ENCODE peak calls at places on chromosomes 1 and 21, in ten cellular contexts. One of them, this sample, is unnamed. For H3K9me3, the result is how much of the 10 kb centered on the place peaks cover.

GRCh38 chr1:39195166-39196111 is 9.1 kb upstream of the MACF1 start:
- DNase-seq in neural progenitor cell: no peak
- DNase-seq in upper lobe of left lung: no peak
- DNase-seq in CD4-positive, CD25-positive, alpha-beta regulatory T cell: peak
- DNase-seq in endothelial cell of umbilical vein: no peak
- DNase-seq in naive thymus-derived CD4-positive, alpha-beta T cell: peak
- DNase-seq in left ventricle myocardium inferior: no peak
- DNase-seq in adrenal gland: no peak
- DNase-seq in uterus: no peak
- DNase-seq in CD4-positive, alpha-beta T cell: no peak
- DNase-seq in this sample: no peak

GRCh38 chr21:15433091-15433490 is 296.7 kb upstream of the USP25 start:
- DNase-seq in endothelial cell of umbilical vein: no peak
- DNase-seq in upper lobe of left lung: no peak
- DNase-seq in CD4-positive, CD25-positive, alpha-beta regulatory T cell: no peak
- DNase-seq in uterus: no peak
- DNase-seq in neural progenitor cell: peak
- DNase-seq in adrenal gland: no peak
- DNase-seq in left ventricle myocardium inferior: no peak
- DNase-seq in CD4-positive, alpha-beta T cell: no peak
- DNase-seq in naive thymus-derived CD4-positive, alpha-beta T cell: no peak
- DNase-seq in this sample: no peak

GRCh38 chr1:54922921-54923421 is 36.0 kb upstream of the DHCR24 start:
- DNase-seq in endothelial cell of umbilical vein: no peak
- DNase-seq in upper lobe of left lung: no peak
- DNase-seq in CD4-positive, alpha-beta T cell: no peak
- DNase-seq in adrenal gland: peak
- DNase-seq in left ventricle myocardium inferior: peak
- DNase-seq in neural progenitor cell: no peak
- DNase-seq in naive thymus-derived CD4-positive, alpha-beta T cell: no peak
- DNase-seq in uterus: no peak
- DNase-seq in CD4-positive, CD25-positive, alpha-beta regulatory T cell: no peak
- DNase-seq in this sample: peak

GRCh38 chr1:221636096-221636495 is 105.8 kb downstream of the DUSP10 start:
- DNase-seq in uterus: no peak
- DNase-seq in naive thymus-derived CD4-positive, alpha-beta T cell: no peak
- DNase-seq in neural progenitor cell: no peak
- DNase-seq in left ventricle myocardium inferior: no peak
- DNase-seq in CD4-positive, alpha-beta T cell: no peak
- DNase-seq in CD4-positive, CD25-positive, alpha-beta regulatory T cell: no peak
- DNase-seq in endothelial cell of umbilical vein: no peak
- DNase-seq in adrenal gland: no peak
- DNase-seq in upper lobe of left lung: no peak
- DNase-seq in this sample: no peak

GRCh38 chr1:97461782-97462181 is 459.1 kb downstream of the DPYD start:
- DNase-seq in neural progenitor cell: no peak
- DNase-seq in endothelial cell of umbilical vein: no peak
- DNase-seq in left ventricle myocardium inferior: no peak
- DNase-seq in naive thymus-derived CD4-positive, alpha-beta T cell: no peak
- DNase-seq in CD4-positive, alpha-beta T cell: no peak
- DNase-seq in uterus: no peak
- DNase-seq in CD4-positive, CD25-positive, alpha-beta regulatory T cell: no peak
- DNase-seq in adrenal gland: no peak
- DNase-seq in upper lobe of left lung: no peak
- DNase-seq in this sample: no peak

GRCh38 chr1:33176362-33176850 is 5.4 kb downstream of the TRIM62 start:
- DNase-seq in left ventricle myocardium inferior: no peak
- DNase-seq in upper lobe of left lung: peak
- DNase-seq in naive thymus-derived CD4-positive, alpha-beta T cell: no peak
- DNase-seq in CD4-positive, alpha-beta T cell: no peak
- DNase-seq in neural progenitor cell: no peak
- DNase-seq in adrenal gland: peak
- DNase-seq in uterus: no peak
- DNase-seq in endothelial cell of umbilical vein: no peak
- DNase-seq in CD4-positive, CD25-positive, alpha-beta regulatory T cell: no peak
- DNase-seq in this sample: no peak

GRCh38 chr21:45110873-45111624 is 36.7 kb downstream of the ADARB1 start:
- DNase-seq in endothelial cell of umbilical vein: no peak
- DNase-seq in CD4-positive, CD25-positive, alpha-beta regulatory T cell: no peak
- DNase-seq in left ventricle myocardium inferior: no peak
- DNase-seq in naive thymus-derived CD4-positive, alpha-beta T cell: no peak
- DNase-seq in CD4-positive, alpha-beta T cell: no peak
- DNase-seq in upper lobe of left lung: no peak
- DNase-seq in uterus: no peak
- DNase-seq in neural progenitor cell: no peak
- DNase-seq in adrenal gland: no peak
- DNase-seq in this sample: no peak

GRCh38 chr1:56380556-56380955 is 198.8 kb downstream of the PLPP3 start:
- DNase-seq in adrenal gland: no peak
- DNase-seq in uterus: peak
- DNase-seq in CD4-positive, CD25-positive, alpha-beta regulatory T cell: no peak
- DNase-seq in neural progenitor cell: no peak
- DNase-seq in endothelial cell of umbilical vein: no peak
- DNase-seq in upper lobe of left lung: no peak
- DNase-seq in CD4-positive, alpha-beta T cell: no peak
- DNase-seq in left ventricle myocardium inferior: no peak
- DNase-seq in naive thymus-derived CD4-positive, alpha-beta T cell: no peak
- DNase-seq in this sample: no peak

GRCh38 chr1:59686170-59686569 is 128.6 kb upstream of the HOOK1 start:
- DNase-seq in upper lobe of left lung: no peak
- DNase-seq in neural progenitor cell: no peak
- DNase-seq in naive thymus-derived CD4-positive, alpha-beta T cell: no peak
- DNase-seq in uterus: no peak
- DNase-seq in endothelial cell of umbilical vein: no peak
- DNase-seq in left ventricle myocardium inferior: no peak
- DNase-seq in CD4-positive, alpha-beta T cell: no peak
- DNase-seq in adrenal gland: no peak
- DNase-seq in CD4-positive, CD25-positive, alpha-beta regulatory T cell: no peak
- DNase-seq in this sample: no peak

GRCh38 chr1:175146535-175147213 is 45.9 kb downstream of the KIAA0040 start:
- DNase-seq in uterus: peak
- DNase-seq in naive thymus-derived CD4-positive, alpha-beta T cell: peak
- DNase-seq in upper lobe of left lung: peak
- DNase-seq in adrenal gland: peak
- DNase-seq in CD4-positive, alpha-beta T cell: peak
- DNase-seq in CD4-positive, CD25-positive, alpha-beta regulatory T cell: peak
- DNase-seq in neural progenitor cell: peak
- DNase-seq in endothelial cell of umbilical vein: peak
- DNase-seq in left ventricle myocardium inferior: peak
- DNase-seq in this sample: peak

GRCh38 chr1:57741521-57741920 is 317.7 kb upstream of the DAB1 start:
- DNase-seq in neural progenitor cell: no peak
- DNase-seq in CD4-positive, alpha-beta T cell: no peak
- DNase-seq in endothelial cell of umbilical vein: no peak
- DNase-seq in CD4-positive, CD25-positive, alpha-beta regulatory T cell: no peak
- DNase-seq in uterus: no peak
- DNase-seq in adrenal gland: no peak
- DNase-seq in naive thymus-derived CD4-positive, alpha-beta T cell: no peak
- DNase-seq in left ventricle myocardium inferior: no peak
- DNase-seq in upper lobe of left lung: no peak
- DNase-seq in this sample: no peak

GRCh38 chr1:201597551-201598230 is 58.8 kb downstream of the NAV1 start:
- DNase-seq in naive thymus-derived CD4-positive, alpha-beta T cell: no peak
- DNase-seq in CD4-positive, CD25-positive, alpha-beta regulatory T cell: no peak
- DNase-seq in CD4-positive, alpha-beta T cell: no peak
- DNase-seq in neural progenitor cell: no peak
- DNase-seq in endothelial cell of umbilical vein: peak
- DNase-seq in adrenal gland: peak
- DNase-seq in uterus: peak
- DNase-seq in upper lobe of left lung: peak
- DNase-seq in left ventricle myocardium inferior: peak
- DNase-seq in this sample: peak

GRCh38 chr1:203557958-203558760 is 64.2 kb downstream of the OPTC start:
- DNase-seq in uterus: peak
- DNase-seq in adrenal gland: peak
- DNase-seq in CD4-positive, CD25-positive, alpha-beta regulatory T cell: no peak
- DNase-seq in upper lobe of left lung: no peak
- DNase-seq in CD4-positive, alpha-beta T cell: no peak
- DNase-seq in left ventricle myocardium inferior: peak
- DNase-seq in endothelial cell of umbilical vein: peak
- DNase-seq in naive thymus-derived CD4-positive, alpha-beta T cell: no peak
- DNase-seq in neural progenitor cell: no peak
- DNase-seq in this sample: peak

GRCh38 chr21:33767236-33767635 is 124.9 kb downstream of the ITSN1 start:
- DNase-seq in uterus: no peak
- DNase-seq in naive thymus-derived CD4-positive, alpha-beta T cell: no peak
- DNase-seq in CD4-positive, alpha-beta T cell: no peak
- DNase-seq in CD4-positive, CD25-positive, alpha-beta regulatory T cell: no peak
- DNase-seq in adrenal gland: no peak
- DNase-seq in upper lobe of left lung: no peak
- DNase-seq in endothelial cell of umbilical vein: no peak
- DNase-seq in left ventricle myocardium inferior: no peak
- DNase-seq in neural progenitor cell: no peak
- DNase-seq in this sample: no peak

GRCh38 chr1:7905262-7905661 is 35.4 kb downstream of the TNFRSF9 start:
- DNase-seq in CD4-positive, alpha-beta T cell: no peak
- DNase-seq in left ventricle myocardium inferior: no peak
- DNase-seq in naive thymus-derived CD4-positive, alpha-beta T cell: no peak
- DNase-seq in CD4-positive, CD25-positive, alpha-beta regulatory T cell: no peak
- DNase-seq in adrenal gland: no peak
- DNase-seq in neural progenitor cell: no peak
- DNase-seq in upper lobe of left lung: no peak
- DNase-seq in uterus: no peak
- DNase-seq in endothelial cell of umbilical vein: no peak
- DNase-seq in this sample: no peak

GRCh38 chr1:71641013-71641412 is 560.2 kb upstream of the ZRANB2 start:
- DNase-seq in endothelial cell of umbilical vein: no peak
- DNase-seq in left ventricle myocardium inferior: no peak
- DNase-seq in uterus: no peak
- DNase-seq in CD4-positive, alpha-beta T cell: no peak
- DNase-seq in naive thymus-derived CD4-positive, alpha-beta T cell: no peak
- DNase-seq in adrenal gland: no peak
- DNase-seq in CD4-positive, CD25-positive, alpha-beta regulatory T cell: no peak
- DNase-seq in neural progenitor cell: no peak
- DNase-seq in upper lobe of left lung: no peak
- DNase-seq in this sample: no peak

DNA sequence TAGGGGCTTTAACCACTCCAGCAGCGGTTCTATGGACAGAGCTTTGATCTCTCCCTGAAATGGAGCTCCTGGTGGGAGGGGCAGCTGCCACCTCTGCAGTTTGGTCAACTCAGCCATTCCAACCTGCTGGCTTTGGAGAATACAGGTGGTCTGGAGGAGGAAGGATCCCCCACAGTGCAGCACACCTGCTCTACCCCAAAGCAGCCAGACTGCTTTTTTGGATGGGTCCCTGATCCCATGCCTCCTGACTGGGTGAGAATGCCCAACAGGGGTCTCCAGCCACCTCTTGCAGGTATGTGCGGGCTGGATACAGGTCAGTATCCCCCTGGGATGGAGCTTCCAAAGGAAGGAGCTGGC is 53.9 kb downstream of the TPTE start:
- DNase-seq in neural progenitor cell: no peak
- DNase-seq in CD4-positive, alpha-beta T cell: no peak
- DNase-seq in uterus: no peak
- DNase-seq in adrenal gland: no peak
- DNase-seq in left ventricle myocardium inferior: no peak
- DNase-seq in upper lobe of left lung: no peak
- DNase-seq in endothelial cell of umbilical vein: no peak
- DNase-seq in naive thymus-derived CD4-positive, alpha-beta T cell: no peak
- DNase-seq in CD4-positive, CD25-positive, alpha-beta regulatory T cell: no peak
- DNase-seq in this sample: no peak
- H3K9me3 ChIP-seq in neural progenitor cell: half or more
- H3K9me3 ChIP-seq in CD4-positive, alpha-beta T cell: under half
- H3K9me3 ChIP-seq in uterus: under half
- H3K9me3 ChIP-seq in adrenal gland: under half
- H3K9me3 ChIP-seq in left ventricle myocardium inferior: half or more
- H3K9me3 ChIP-seq in upper lobe of left lung: under half
- H3K9me3 ChIP-seq in endothelial cell of umbilical vein: under half
- H3K9me3 ChIP-seq in naive thymus-derived CD4-positive, alpha-beta T cell: under half
- H3K9me3 ChIP-seq in CD4-positive, CD25-positive, alpha-beta regulatory T cell: under half
- H3K9me3 ChIP-seq in this sample: under half

GRCh38 chr1:152415454-152416227 is 1.6 kb upstream of the CRNN start:
- DNase-seq in naive thymus-derived CD4-positive, alpha-beta T cell: no peak
- DNase-seq in adrenal gland: no peak
- DNase-seq in endothelial cell of umbilical vein: no peak
- DNase-seq in upper lobe of left lung: no peak
- DNase-seq in left ventricle myocardium inferior: no peak
- DNase-seq in neural progenitor cell: no peak
- DNase-seq in CD4-positive, CD25-positive, alpha-beta regulatory T cell: no peak
- DNase-seq in CD4-positive, alpha-beta T cell: no peak
- DNase-seq in uterus: no peak
- DNase-seq in this sample: no peak
- H3K9me3 ChIP-seq in naive thymus-derived CD4-positive, alpha-beta T cell: under half
- H3K9me3 ChIP-seq in adrenal gland: under half
- H3K9me3 ChIP-seq in endothelial cell of umbilical vein: under half
- H3K9me3 ChIP-seq in upper lobe of left lung: under half
- H3K9me3 ChIP-seq in left ventricle myocardium inferior: under half
- H3K9me3 ChIP-seq in neural progenitor cell: under half
- H3K9me3 ChIP-seq in CD4-positive, CD25-positive, alpha-beta regulatory T cell: under half
- H3K9me3 ChIP-seq in CD4-positive, alpha-beta T cell: under half
- H3K9me3 ChIP-seq in uterus: under half
- H3K9me3 ChIP-seq in this sample: under half

DNA sequence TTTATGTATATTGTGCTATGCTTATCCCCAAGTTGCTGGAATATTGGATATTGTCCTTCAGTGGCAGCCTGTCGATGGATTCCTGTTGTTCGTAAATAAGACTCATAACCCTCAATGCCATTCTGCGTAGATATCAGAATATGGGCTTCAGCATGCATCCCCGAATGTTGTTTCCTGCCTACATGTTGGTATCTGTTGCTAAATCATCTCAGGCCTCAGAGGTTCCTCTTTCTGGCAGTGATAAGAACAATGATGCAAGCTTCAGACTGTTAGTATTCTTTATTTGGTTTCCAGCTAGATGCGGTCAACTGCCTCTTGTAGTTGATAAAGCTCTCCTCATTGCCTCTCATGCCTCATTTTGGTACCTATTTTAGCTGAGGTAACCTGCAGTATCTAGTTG is 2082.6 kb downstream of the MRPL39 start:
- DNase-seq in CD4-positive, alpha-beta T cell: no peak
- DNase-seq in left ventricle myocardium inferior: no peak
- DNase-seq in neural progenitor cell: no peak
- DNase-seq in endothelial cell of umbilical vein: no peak
- DNase-seq in CD4-positive, CD25-positive, alpha-beta regulatory T cell: no peak
- DNase-seq in naive thymus-derived CD4-positive, alpha-beta T cell: no peak
- DNase-seq in adrenal gland: no peak
- DNase-seq in upper lobe of left lung: no peak
- DNase-seq in uterus: no peak
- DNase-seq in this sample: no peak
- H3K9me3 ChIP-seq in CD4-positive, alpha-beta T cell: under half
- H3K9me3 ChIP-seq in left ventricle myocardium inferior: under half
- H3K9me3 ChIP-seq in neural progenitor cell: under half
- H3K9me3 ChIP-seq in endothelial cell of umbilical vein: under half
- H3K9me3 ChIP-seq in CD4-positive, CD25-positive, alpha-beta regulatory T cell: under half
- H3K9me3 ChIP-seq in naive thymus-derived CD4-positive, alpha-beta T cell: under half
- H3K9me3 ChIP-seq in adrenal gland: under half
- H3K9me3 ChIP-seq in upper lobe of left lung: under half
- H3K9me3 ChIP-seq in uterus: under half
- H3K9me3 ChIP-seq in this sample: under half

DNA sequence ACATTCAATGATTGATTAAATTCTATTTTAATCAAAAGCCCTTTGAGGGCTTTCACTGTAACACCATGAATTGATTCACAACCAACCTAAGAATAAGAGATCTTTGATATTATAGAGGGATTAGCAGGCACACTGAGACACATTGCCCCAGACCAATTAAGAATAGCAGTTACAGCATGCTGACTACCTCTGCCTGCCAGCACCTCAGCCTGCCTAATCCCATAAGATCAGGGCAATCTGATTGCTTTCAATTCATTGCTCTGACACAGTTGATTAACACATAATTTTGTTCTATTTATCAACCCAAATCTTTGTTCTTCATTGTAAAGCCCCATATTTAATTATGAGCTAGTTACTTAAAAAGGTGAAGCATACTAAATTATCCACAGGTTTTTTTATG is 548.8 kb upstream of the ZP4 start:
- DNase-seq in CD4-positive, CD25-positive, alpha-beta regulatory T cell: no peak
- DNase-seq in endothelial cell of umbilical vein: no peak
- DNase-seq in neural progenitor cell: peak
- DNase-seq in CD4-positive, alpha-beta T cell: no peak
- DNase-seq in uterus: no peak
- DNase-seq in upper lobe of left lung: no peak
- DNase-seq in naive thymus-derived CD4-positive, alpha-beta T cell: no peak
- DNase-seq in adrenal gland: no peak
- DNase-seq in left ventricle myocardium inferior: no peak
- DNase-seq in this sample: no peak
- H3K9me3 ChIP-seq in CD4-positive, CD25-positive, alpha-beta regulatory T cell: under half
- H3K9me3 ChIP-seq in endothelial cell of umbilical vein: under half
- H3K9me3 ChIP-seq in neural progenitor cell: under half
- H3K9me3 ChIP-seq in CD4-positive, alpha-beta T cell: under half
- H3K9me3 ChIP-seq in uterus: under half
- H3K9me3 ChIP-seq in upper lobe of left lung: under half
- H3K9me3 ChIP-seq in naive thymus-derived CD4-positive, alpha-beta T cell: under half
- H3K9me3 ChIP-seq in adrenal gland: under half
- H3K9me3 ChIP-seq in left ventricle myocardium inferior: under half
- H3K9me3 ChIP-seq in this sample: under half

This sample was measured in body of pancreas.